ENCODE peak calls at places on chromosomes 7 and 10, in four cellular contexts. D is AG04450, Z is retina, K is LoVo. Y is an unnamed sample.

GRCh38 chr7:4745971-4746919 is 29.2 kb upstream of the AP5Z1 start:
- DNase-seq in D (no peak), Z (no peak), K (peak), Y (no peak)

GRCh38 chr7:12212051-12212485 is 974 bp downstream of the TMEM106B start:
- DNase-seq in D (no peak), Z (peak), K (peak), Y (no peak)

GRCh38 chr7:115689941-115690340 is 340.6 kb downstream of the TFEC start:
- DNase-seq in D (peak), Z (no peak), K (no peak), Y (no peak)

GRCh38 chr10:78630944-78631838 is 437.6 kb upstream of the ZMIZ1 start:
- DNase-seq in D (no peak), Z (no peak), K (no peak), Y (no peak)

GRCh38 chr10:5583525-5584175 is 58.9 kb downstream of the CALML3 start:
- DNase-seq in D (no peak), Z (peak), K (no peak), Y (no peak)

GRCh38 chr7:111409714-111410422 is 152.4 kb downstream of the IMMP2L start:
- DNase-seq in D (peak), Z (no peak), K (no peak), Y (no peak)

GRCh38 chr7:142709921-142710320 is 39.4 kb upstream of the PRSS1 start:
- DNase-seq in D (no peak), Z (no peak), K (no peak), Y (no peak)

GRCh38 chr7:140402178-140402835 is 1.6 kb upstream of the RAB19 start:
- DNase-seq in D (peak), Z (no peak), K (peak), Y (no peak)

GRCh38 chr10:102675887-102676616 is 31.8 kb downstream of the TRIM8 start:
- DNase-seq in D (peak), Z (peak), K (no peak), Y (no peak)

GRCh38 chr7:135168001-135168400 is 2.5 kb downstream of the CYREN start:
- DNase-seq in D (no peak), Z (no peak), K (no peak), Y (no peak)

GRCh38 chr10:72812798-72813430 is 80.6 kb upstream of the OIT3 start:
- DNase-seq in D (no peak), Z (no peak), K (no peak), Y (no peak)

GRCh38 chr7:37441405-37441797 is 7.3 kb downstream of the ELMO1 start:
- DNase-seq in D (no peak), Z (no peak), K (no peak), Y (no peak)

GRCh38 chr10:97338041-97338440 is 3.5 kb upstream of the FRAT2 start:
- DNase-seq in D (no peak), Z (peak), K (no peak), Y (no peak)

GRCh38 chr10:44873156-44873555 is 38.0 kb upstream of the TMEM72 start:
- DNase-seq in D (no peak), Z (no peak), K (no peak), Y (no peak)

GRCh38 chr7:65251851-65252620 is 121.6 kb upstream of the ZNF92 start:
- DNase-seq in D (no peak), Z (peak), K (no peak), Y (no peak)

GRCh38 chr7:158141806-158142518 is 445.7 kb downstream of the PTPRN2 start:
- DNase-seq in D (no peak), Z (no peak), K (no peak), Y (no peak)

GRCh38 chr10:124600051-124600880 is 138.6 kb downstream of the LHPP start:
- DNase-seq in D (no peak), Z (no peak), K (no peak), Y (no peak)

GRCh38 chr10:123287594-123288247 is 133.5 kb downstream of the BUB3 start:
- DNase-seq in D (no peak), Z (no peak), K (no peak), Y (no peak)

GRCh38 chr10:47378606-47379444 is 5.3 kb downstream of the ZNF488 start:
- DNase-seq in D (no peak), Z (no peak), K (no peak), Y (no peak)

GRCh38 chr10:69914373-69915268 is 112.9 kb downstream of the COL13A1 start:
- DNase-seq in D (peak), Z (peak), K (peak), Y (peak)

GRCh38 chr7:22013711-22014110 is 68.0 kb upstream of the CDCA7L start:
- DNase-seq in D (no peak), Z (no peak), K (no peak), Y (no peak)

GRCh38 chr10:103273026-103273425 is 3.9 kb upstream of the INA start:
- DNase-seq in D (peak), Z (no peak), K (peak), Y (no peak)

GRCh38 chr7:33471636-33472242 is 342.4 kb downstream of the BBS9 start:
- DNase-seq in D (no peak), Z (no peak), K (no peak), Y (no peak)

GRCh38 chr7:112723416-112723815 is 66.8 kb downstream of the TMEM168 start:
- DNase-seq in D (peak), Z (no peak), K (no peak), Y (no peak)

GRCh38 chr10:75430000-75430763 is 1.2 kb upstream of the LRMDA start:
- DNase-seq in D (no peak), Z (no peak), K (no peak), Y (no peak)

Y was measured in stimulated activated CD8-positive, alpha-beta memory T cell treated with anti-CD3 and anti-CD28 coated beads, Interleukin-4, amount 100 ng/mL, for 1 hour.